ENCODE peak calls at places on chromosomes 4 and X, in four cellular contexts. V, M, B and T are unnamed samples.
A peak's percentile ranks its signal among the peaks of the same experiment; 100 is the strongest.

GRCh38 chrX:54288277-54288676 is 69.6 kb downstream of the WNK3 start:
- DNase-seq in V (no peak), M (no peak), B (no peak), T (no peak)

GRCh38 chrX:22063284-22063683 is 31.2 kb downstream of the PHEX start:
- DNase-seq in B (no peak), V (peak; percentile 15), M (peak; percentile 59), T (peak; percentile 29)

GRCh38 chr4:122921971-122922876 is at the start of gene NUDT6:
- DNase-seq in B (peak; percentile 6), M (peak; percentile 83), V (peak; percentile 73), T (peak; percentile 54)

GRCh38 chr4:26476545-26476944 is 13.7 kb downstream of the CCKAR start:
- DNase-seq in M (no peak), B (no peak), V (no peak), T (no peak)

GRCh38 chr4:113397114-113397701 is 347.8 kb downstream of the ANK2 start:
- DNase-seq in M (no peak), B (peak; percentile 51), V (no peak), T (no peak)

GRCh38 chr4:132642196-132642817 is 506.8 kb upstream of the PCDH10 start:
- DNase-seq in M (no peak), B (peak; percentile 16), V (peak; percentile 65), T (peak; percentile 46)

GRCh38 chr4:97238956-97239698 is 904.1 kb downstream of the STPG2 start:
- DNase-seq in B (no peak), V (peak; percentile 53), M (no peak), T (no peak)

GRCh38 chr4:2163311-2163821 is 78.6 kb downstream of the HAUS3 start:
- DNase-seq in V (no peak), M (no peak), B (no peak), T (no peak)

GRCh38 chrX:113305496-113305895 is 464.9 kb upstream of the AMOT start:
- DNase-seq in M (no peak), B (no peak), V (no peak), T (no peak)

GRCh38 chr4:141449927-141450326 is 186.5 kb upstream of the IL15 start:
- DNase-seq in V (no peak), M (no peak), B (no peak), T (no peak)

GRCh38 chrX:115260330-115260729 is 26.4 kb upstream of the LRCH2 start:
- DNase-seq in M (peak; percentile 15), B (peak; percentile 2), V (no peak), T (no peak)

GRCh38 chr4:63790377-63790776 is 618.9 kb downstream of the TECRL start:
- DNase-seq in B (no peak), V (no peak), M (no peak), T (no peak)

GRCh38 chrX:16930392-16930791 is 16.1 kb upstream of the REPS2 start:
- DNase-seq in M (no peak), V (no peak), B (no peak), T (no peak)

GRCh38 chr4:6720202-6720699 is 4.3 kb downstream of the BLOC1S4 start:
- DNase-seq in B (no peak), M (peak; percentile 69), V (peak; percentile 51), T (peak; percentile 91)

GRCh38 chrX:47563801-47564315 is 2.9 kb downstream of the ARAF start:
- DNase-seq in B (no peak), M (no peak), V (no peak), T (no peak)

GRCh38 chr4:147787204-147787603 is 55.3 kb downstream of the ARHGAP10 start:
- DNase-seq in V (no peak), B (no peak), M (no peak), T (no peak)

GRCh38 chr4:7430368-7430964 is 4.3 kb downstream of the PSAPL1 start:
- DNase-seq in M (no peak), B (no peak), V (no peak), T (no peak)

GRCh38 chr4:54226399-54227260 is 2.5 kb upstream of the PDGFRA start:
- DNase-seq in B (peak; percentile 71), M (no peak), V (no peak), T (no peak)

GRCh38 chr4:125624951-125625350 is 310.2 kb downstream of the FAT4 start:
- DNase-seq in B (no peak), V (no peak), M (no peak), T (no peak)

GRCh38 chrX:6941041-6941440 is 206.5 kb upstream of the STS start:
- DNase-seq in B (no peak), M (no peak), V (no peak), T (no peak)

GRCh38 chr4:123346944-123347343 is 49.7 kb upstream of the SPRY1 start:
- DNase-seq in M (no peak), V (no peak), B (no peak), T (no peak)

GRCh38 chr4:8652181-8653078 is 59.9 kb downstream of the CPZ start:
- DNase-seq in M (no peak), V (no peak), B (no peak), T (no peak)

GRCh38 chrX:49172280-49172780 is 632 bp downstream of the PLP2 start:
- DNase-seq in B (no peak), M (peak; percentile 75), V (peak; percentile 80), T (peak; percentile 73)

GRCh38 chr4:105990933-105991332 is 95.7 kb downstream of the NPNT start:
- DNase-seq in V (no peak), B (no peak), M (no peak), T (no peak)

GRCh38 chr4:159290321-159291030 is 187.6 kb downstream of the RAPGEF2 start:
- DNase-seq in V (no peak), M (no peak), B (no peak), T (no peak)

GRCh38 chr4:168723569-168723968 is 226.7 kb downstream of the PALLD start:
- DNase-seq in B (no peak), V (no peak), M (no peak), T (no peak)

GRCh38 chrX:55120767-55121358 is 32.0 kb downstream of the PAGE2 start:
- DNase-seq in V (no peak), M (no peak), B (no peak), T (no peak)

GRCh38 chr4:148023782-148024181 is 291.9 kb downstream of the ARHGAP10 start:
- DNase-seq in B (no peak), M (no peak), V (no peak), T (no peak)

GRCh38 chrX:96688789-96689188 is 4.1 kb downstream of the DIAPH2 start:
- DNase-seq in M (no peak), B (no peak), V (no peak), T (no peak)

GRCh38 chr4:76790377-76790776 is 107.6 kb downstream of the SOWAHB start:
- DNase-seq in V (no peak), M (no peak), B (no peak), T (no peak)

GRCh38 chr4:7289619-7290018 is 97.3 kb downstream of the SORCS2 start:
- DNase-seq in V (no peak), M (no peak), B (no peak), T (no peak)

GRCh38 chrX:20988118-20988517 is 386.1 kb upstream of the CNKSR2 start:
- DNase-seq in M (no peak), B (no peak), V (no peak), T (no peak)

GRCh38 chrX:41137589-41137988 is 52.3 kb downstream of the USP9X start:
- DNase-seq in M (no peak), B (no peak), V (peak; percentile 15), T (no peak)

GRCh38 chr4:135277116-135277979 is 1075.8 kb upstream of the PABPC4L start:
- DNase-seq in B (peak; percentile 23), V (no peak), M (no peak), T (no peak)

GRCh38 chr4:114005569-114006442 is 26.4 kb upstream of the ARSJ start:
- DNase-seq in V (no peak), M (no peak), B (peak; percentile 30), T (no peak)

GRCh38 chr4:185036842-185037241 is 18.6 kb downstream of the HELT start:
- DNase-seq in V (no peak), B (no peak), M (no peak), T (no peak)
- TF ChIP-seq CTCF in V (no peak), B (no peak), M (no peak), T (no peak)

GRCh38 chrX:31279359-31279758 is 207.5 kb upstream of the FTHL17 start:
- DNase-seq in B (no peak), V (no peak), M (no peak), T (no peak)
- TF ChIP-seq CTCF in B (peak; percentile 18), V (peak; percentile 18), M (peak; percentile 28), T (peak; percentile 30)

GRCh38 chrX:18036394-18036793 is 175.3 kb upstream of the RAI2 start:
- DNase-seq in M (no peak), V (no peak), B (no peak), T (no peak)

DNA sequence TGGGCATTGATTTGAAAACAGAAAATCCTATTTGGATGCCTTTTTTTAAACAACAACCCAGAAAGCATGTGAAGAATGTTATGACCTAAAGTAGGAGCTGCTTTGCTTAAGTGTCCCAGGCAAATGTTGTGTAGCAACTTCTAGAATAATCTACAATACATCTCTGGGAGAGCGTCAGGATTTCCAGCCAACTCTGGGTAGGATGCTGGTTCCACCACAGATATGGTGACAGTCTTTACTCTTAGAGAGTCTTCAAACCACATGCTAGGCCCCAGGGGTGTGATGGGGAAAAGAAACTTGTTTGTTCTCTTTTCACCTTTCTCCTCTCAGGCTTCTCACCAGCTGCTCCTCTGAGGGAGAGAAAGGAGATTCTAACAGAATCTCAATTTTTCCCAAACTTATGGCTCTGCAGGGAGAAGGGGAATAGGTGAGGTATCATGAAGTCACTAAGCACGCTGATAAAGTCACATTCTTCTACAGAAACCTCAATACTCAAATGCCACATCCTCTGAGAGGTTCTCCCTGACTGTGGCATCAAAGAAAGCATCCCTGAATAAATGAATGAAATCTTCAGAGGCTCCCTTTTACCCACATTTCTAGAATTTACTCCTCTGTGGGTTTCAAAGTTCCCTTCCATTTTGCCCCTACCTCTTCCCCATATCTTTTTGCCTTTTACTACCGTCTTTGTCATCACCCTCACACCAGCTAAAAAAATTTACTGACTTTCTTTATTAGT is 171.6 kb upstream of the RAI2 start:
- DNase-seq in M (no peak), V (no peak), B (no peak), T (no peak)
- TF ChIP-seq CTCF in M (no peak), V (no peak), B (no peak), T (no peak)

DNA sequence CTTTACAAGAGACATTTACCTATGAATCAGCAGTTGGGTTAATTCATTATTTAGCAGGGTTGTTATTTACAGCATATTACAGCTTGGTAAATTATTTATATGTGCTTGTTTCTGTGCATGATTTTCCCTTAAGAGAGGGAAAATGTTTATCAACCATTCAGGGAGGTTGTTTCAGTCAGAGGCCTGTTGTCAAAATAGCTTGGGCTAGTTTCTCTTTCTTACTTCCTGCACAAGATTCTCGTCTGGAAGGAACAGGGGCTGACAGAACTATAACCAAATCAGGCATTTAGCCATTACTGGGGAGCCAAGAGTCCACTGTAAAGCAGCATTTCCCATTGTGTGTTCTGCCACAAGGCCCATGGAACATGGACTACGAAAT is 135.8 kb downstream of the HS6ST2 start:
- DNase-seq in V (peak; percentile 56), M (no peak), B (no peak), T (no peak)
- TF ChIP-seq CTCF in V (no peak), M (no peak), B (no peak), T (no peak)

GRCh38 chr4:82578935-82579334 is 17.1 kb upstream of the TMEM150C start:
- DNase-seq in M (no peak), B (no peak), V (no peak), T (no peak)
- TF ChIP-seq CTCF in M (no peak), B (peak; percentile 36), V (no peak), T (no peak)

GRCh38 chr4:82528868-82529267 is 32.9 kb downstream of the TMEM150C start:
- DNase-seq in B (no peak), V (no peak), M (no peak), T (no peak)
- TF ChIP-seq CTCF in B (no peak), V (no peak), M (no peak), T (no peak)

GRCh38 chr4:108512615-108513505 is 107.5 kb upstream of the RPL34 start:
- DNase-seq in V (no peak), M (no peak), B (peak; percentile 20), T (no peak)
- TF ChIP-seq CTCF in V (no peak), M (peak; percentile 2), B (peak; percentile 65), T (peak; percentile 23)